ENCODE peak calls at places on chromosomes 1 and 21, in four cellular contexts. S, P, R and Y are unnamed samples.

GRCh38 chr1:205992218-205992882 is 10.8 kb downstream of the RAB7B start:
- DNase-seq in S (no peak), P (no peak), R (no peak), Y (no peak)

GRCh38 chr1:58089898-58090535 is 456.5 kb downstream of the OMA1 start:
- DNase-seq in S (no peak), P (no peak), R (no peak), Y (no peak)

GRCh38 chr1:110089561-110090275 is 19.2 kb upstream of the ALX3 start:
- DNase-seq in S (peak; percentile 39), P (no peak), R (no peak), Y (no peak)

GRCh38 chr1:95340056-95340455 is 106.0 kb downstream of the RWDD3 start:
- DNase-seq in S (no peak), P (no peak), R (no peak), Y (no peak)

GRCh38 chr1:205147191-205147590 is 25.4 kb upstream of the RBBP5 start:
- DNase-seq in S (no peak), P (peak; percentile 90), R (no peak), Y (no peak)

GRCh38 chr1:226627924-226628623 is 79.5 kb downstream of the STUM start:
- DNase-seq in S (no peak), P (no peak), R (no peak), Y (no peak)

GRCh38 chr1:164592634-164593033 is 33.6 kb downstream of the PBX1 start:
- DNase-seq in S (no peak), P (no peak), R (no peak), Y (no peak)

GRCh38 chr1:31669433-31669785 is 24.7 kb upstream of the PEF1 start:
- DNase-seq in S (no peak), P (no peak), R (no peak), Y (no peak)

GRCh38 chr1:37124501-37124900 is 90.2 kb upstream of the GRIK3 start:
- DNase-seq in S (no peak), P (no peak), R (no peak), Y (no peak)

GRCh38 chr1:225840713-225841112 is 30.8 kb downstream of the EPHX1 start:
- DNase-seq in S (no peak), P (no peak), R (no peak), Y (no peak)

GRCh38 chr21:32717851-32718316 is 9.9 kb downstream of the SYNJ1 start:
- DNase-seq in S (no peak), P (peak; percentile 1), R (no peak), Y (no peak)

GRCh38 chr1:23020731-23021130 is 1.5 kb downstream of the KDM1A start:
- DNase-seq in S (no peak), P (no peak), R (no peak), Y (peak; percentile 22)

GRCh38 chr1:224779491-224780020 is 149.9 kb upstream of the DNAH14 start:
- DNase-seq in S (no peak), P (no peak), R (no peak), Y (no peak)

GRCh38 chr1:224502459-224503160 is 68.0 kb upstream of the WDR26 start:
- DNase-seq in S (peak; percentile 59), P (no peak), R (no peak), Y (peak; percentile 23)

GRCh38 chr1:76138217-76138616 is 63.7 kb downstream of the ST6GALNAC3 start:
- DNase-seq in S (no peak), P (no peak), R (no peak), Y (peak; percentile 52)

GRCh38 chr1:153697873-153698647 is 19.6 kb downstream of the NPR1 start:
- DNase-seq in S (peak; percentile 50), P (no peak), R (no peak), Y (peak; percentile 96)

GRCh38 chr1:242523968-242524570 is 428 bp downstream of the PLD5 start:
- DNase-seq in S (peak; percentile 51), P (no peak), R (no peak), Y (peak; percentile 3)

GRCh38 chr1:241411056-241411775 is 54.2 kb upstream of the RGS7 start:
- DNase-seq in S (no peak), P (peak; percentile 52), R (no peak), Y (peak; percentile 22)

GRCh38 chr1:9331016-9331415 is 38.3 kb downstream of the SPSB1 start:
- DNase-seq in S (no peak), P (no peak), R (no peak), Y (no peak)

GRCh38 chr1:22619252-22619651 is 17.2 kb upstream of the C1QA start:
- DNase-seq in S (no peak), P (no peak), R (no peak), Y (no peak)

GRCh38 chr1:237608433-237608832 is 282.3 kb downstream of the ZP4 start:
- DNase-seq in S (no peak), P (no peak), R (no peak), Y (no peak)

DNA sequence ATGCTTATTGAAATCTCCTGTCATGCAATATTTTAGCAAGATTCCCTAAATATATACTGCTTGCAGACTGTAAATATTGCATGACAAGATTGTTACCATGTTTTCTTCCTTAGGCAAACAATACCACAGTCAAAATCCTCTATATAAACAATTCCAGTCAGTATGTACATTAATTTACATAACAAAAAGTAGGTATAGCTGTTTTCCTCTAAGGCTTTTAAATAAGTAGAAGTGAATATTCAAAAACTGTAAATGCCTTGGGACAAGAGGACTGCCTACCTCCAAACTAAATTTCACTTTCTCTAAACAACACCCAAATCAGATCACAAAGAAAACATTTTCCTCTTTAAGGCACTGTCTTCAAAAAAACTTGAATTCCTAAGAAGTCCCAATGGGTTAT is 17.3 kb upstream of the FOXD3 start:
- DNase-seq in S (no peak), P (no peak), R (no peak), Y (no peak)
- H3K9me1 ChIP-seq in S (no peaks in the 10 kb centered on the region), P (no peaks in the 10 kb centered on the region), R (no peaks in the 10 kb centered on the region), Y (no peaks in the 10 kb centered on the region)

DNA sequence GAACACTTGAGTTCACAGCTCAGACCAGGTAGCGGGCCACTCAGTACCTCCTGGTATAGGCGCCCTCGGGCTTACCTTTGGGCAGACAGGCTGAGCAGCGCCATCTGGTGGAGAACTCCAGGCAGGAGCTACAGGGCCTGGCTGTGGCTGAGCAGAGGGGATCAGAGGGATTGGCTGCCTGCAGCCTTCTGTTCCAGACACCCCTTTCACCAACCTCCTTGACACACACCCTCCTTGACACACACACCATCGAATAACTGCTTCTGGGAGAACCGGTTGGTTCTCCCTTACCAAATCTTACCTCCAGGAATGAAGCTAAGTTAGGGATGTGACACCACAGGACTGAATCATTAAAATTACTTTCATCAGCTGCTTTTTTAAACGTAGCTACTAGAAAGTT is 6.5 kb downstream of the LIN28A start:
- DNase-seq in S (peak; percentile 88), P (peak; percentile 64), R (peak; percentile 44), Y (peak; percentile 57)
- H3K9me1 ChIP-seq in S (no peaks in the 10 kb centered on the region), P (peaks cover 2% of the 10 kb centered on the region), R (no peaks in the 10 kb centered on the region), Y (no peaks in the 10 kb centered on the region)

DNA sequence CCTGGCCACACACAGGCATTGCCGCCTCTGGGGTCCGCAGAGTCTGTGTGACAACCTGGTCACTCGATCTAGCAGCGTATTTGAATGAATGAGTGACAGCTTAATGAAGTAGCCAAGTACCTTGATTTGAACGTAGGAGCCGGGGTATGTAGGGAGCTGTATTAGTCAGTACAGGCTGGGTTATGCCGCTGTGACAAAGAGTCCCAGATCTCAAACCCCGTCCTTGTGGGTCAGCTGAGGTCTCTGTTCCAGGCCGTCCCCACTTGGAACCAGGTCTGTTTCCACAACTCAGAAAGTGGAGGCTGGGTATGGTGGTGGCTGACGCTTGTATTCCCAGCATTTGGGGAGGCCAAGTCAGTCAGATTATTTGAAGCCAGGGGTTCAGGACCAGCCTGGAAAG is 20.0 kb downstream of the ATAD3B start:
- DNase-seq in S (peak; percentile 3), P (no peak), R (no peak), Y (no peak)
- H3K9me1 ChIP-seq in S (no peaks in the 10 kb centered on the region), P (no peaks in the 10 kb centered on the region), R (no peaks in the 10 kb centered on the region), Y (no peaks in the 10 kb centered on the region)

GRCh38 chr1:38929476-38929875 is 12.2 kb downstream of the RHBDL2 start:
- DNase-seq in S (no peak), P (no peak), R (no peak), Y (no peak)

GRCh38 chr1:38929054-38929453 is 12.6 kb downstream of the RHBDL2 start:
- DNase-seq in S (no peak), P (no peak), R (no peak), Y (no peak)

DNA sequence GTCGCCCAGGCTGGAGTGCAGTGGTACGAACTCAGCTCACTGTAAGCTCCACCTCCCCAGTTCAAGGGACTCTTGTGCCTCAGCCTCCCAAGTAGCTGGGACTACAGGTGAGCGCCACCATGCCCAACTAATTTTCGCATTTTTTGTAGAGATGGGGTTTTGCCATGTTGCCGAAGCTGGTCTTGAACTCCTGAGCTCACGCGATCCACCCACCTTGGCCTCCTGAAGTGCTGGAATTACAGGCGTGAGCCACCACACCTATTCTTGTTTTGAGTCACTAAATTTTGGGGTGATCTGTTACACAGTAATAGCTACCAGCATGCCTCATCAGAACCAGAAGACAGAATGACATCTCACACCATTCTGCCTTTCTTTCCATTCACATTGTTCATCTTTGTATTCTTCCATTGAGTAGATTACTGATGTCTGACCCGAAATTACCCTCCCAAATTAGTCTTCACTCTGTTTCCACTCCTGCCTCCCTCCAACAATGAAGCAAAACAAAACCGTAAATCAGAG is 9.1 kb downstream of the RHBDL2 start:
- DNase-seq in S (no peak), P (no peak), R (no peak), Y (no peak)
- H3K9me1 ChIP-seq in S (no peaks in the 10 kb centered on the region), P (no peaks in the 10 kb centered on the region), R (no peaks in the 10 kb centered on the region), Y (no peaks in the 10 kb centered on the region)

GRCh38 chr1:80529546-80529945 is 1271.2 kb upstream of the ADGRL2 start:
- DNase-seq in S (no peak), P (no peak), R (no peak), Y (no peak)
- H3K9me1 ChIP-seq in S (no peaks in the 10 kb centered on the region), P (no peaks in the 10 kb centered on the region), R (no peaks in the 10 kb centered on the region), Y (no peaks in the 10 kb centered on the region)

GRCh38 chr1:119718409-119718808 is 6.7 kb downstream of the PHGDH start:
- DNase-seq in S (no peak), P (no peak), R (no peak), Y (no peak)
- H3K9me1 ChIP-seq in S (no peaks in the 10 kb centered on the region), P (peaks cover 45% of the 10 kb centered on the region), R (no peaks in the 10 kb centered on the region), Y (no peaks in the 10 kb centered on the region)

DNA sequence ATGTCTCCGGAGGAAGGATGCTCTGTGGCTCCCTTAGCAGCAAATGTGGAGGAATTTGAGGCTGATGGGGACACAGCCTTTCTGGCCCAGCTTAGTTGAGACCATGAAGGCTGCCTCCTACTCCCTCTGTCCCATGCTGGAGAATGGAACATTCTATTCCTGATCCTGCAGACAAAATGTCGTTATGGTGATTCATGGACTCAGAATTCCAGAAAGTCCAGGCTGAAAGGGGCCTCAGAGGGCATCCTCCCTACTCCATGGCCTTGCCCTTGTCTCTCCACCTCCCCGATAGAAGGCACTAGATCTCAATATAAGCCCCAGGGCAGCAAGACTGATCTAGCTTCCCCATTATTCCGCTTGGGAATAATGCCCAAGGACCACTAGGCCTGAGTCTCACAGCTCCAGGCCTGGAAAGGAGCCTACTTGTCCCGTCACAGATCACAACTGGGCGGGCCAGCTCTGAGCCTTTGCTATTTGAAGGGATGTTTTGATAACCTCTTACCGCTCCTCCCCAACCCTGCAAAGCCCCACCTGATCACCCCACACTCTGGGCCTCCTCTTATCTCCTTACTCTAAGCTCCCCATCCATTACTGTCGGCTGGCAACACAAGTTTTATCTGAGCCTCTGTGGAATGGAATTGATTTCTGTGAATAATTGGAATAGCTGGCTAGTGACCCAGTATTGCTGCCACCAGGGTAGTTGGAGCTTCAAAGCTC is 52.8 kb upstream of the TRABD2B start:
- DNase-seq in S (no peak), P (no peak), R (no peak), Y (no peak)
- H3K9me1 ChIP-seq in S (no peaks in the 10 kb centered on the region), P (no peaks in the 10 kb centered on the region), R (peaks cover 2% of the 10 kb centered on the region), Y (no peaks in the 10 kb centered on the region)